ENCODE peak calls at places on chromosomes 11 and 22, in nine cellular contexts. P is CD8-positive, alpha-beta T cell; D is uterus; S is brain microvascular endothelial cell; Q is bronchial epithelial cell; V is naive thymus-derived CD4-positive, alpha-beta T cell; J is PC-3; K is HCT116; X is tibial artery. H is an unnamed sample.
A peak's percentile ranks its signal among the peaks of the same experiment; 100 is the strongest.

GRCh38 chr11:3231851-3232744 is at the start of gene MRGPRE:
- DNase-seq in P (no peak), S (no peak), V (no peak), D (peak; percentile 54), X (peak; percentile 73), K (no peak), Q (no peak), J (no peak), H (no peak)

GRCh38 chr11:67528376-67528775 is 5.1 kb upstream of the CABP2 start:
- DNase-seq in Q (no peak), K (no peak), X (no peak), S (no peak), J (no peak), D (no peak), P (no peak), V (no peak), H (no peak)

GRCh38 chr11:94925422-94926270 is 47.7 kb downstream of the CWC15 start:
- DNase-seq in S (no peak), D (no peak), P (no peak), X (no peak), K (no peak), V (no peak), J (no peak), Q (no peak), H (no peak)

GRCh38 chr11:32448232-32448631 is 12.9 kb upstream of the WT1 start:
- DNase-seq in S (no peak), K (peak; percentile 43), J (peak; percentile 74), P (no peak), Q (peak; percentile 18), D (no peak), X (no peak), V (no peak), H (no peak)

GRCh38 chr11:111301004-111301839 is 2.9 kb downstream of the POU2AF3 start:
- DNase-seq in D (no peak), K (no peak), X (no peak), S (no peak), J (no peak), P (no peak), Q (no peak), V (no peak), H (no peak)

GRCh38 chr11:27816200-27816599 is 115.9 kb upstream of the BDNF start:
- DNase-seq in K (no peak), P (no peak), D (no peak), X (no peak), S (no peak), V (no peak), Q (no peak), J (no peak), H (no peak)

GRCh38 chr11:125701858-125702621 is 21.4 kb upstream of the ACRV1 start:
- DNase-seq in S (no peak), K (no peak), J (no peak), X (no peak), Q (no peak), P (no peak), D (no peak), V (no peak), H (no peak)

GRCh38 chr11:67630230-67630942 is 649 bp upstream of the NUDT8 start:
- DNase-seq in S (peak; percentile 96), V (peak; percentile 89), K (peak; percentile 93), P (peak; percentile 93), X (peak; percentile 99), Q (peak; percentile 86), J (peak; percentile 98), D (peak; percentile 98), H (peak; percentile 97)

GRCh38 chr11:117907276-117908110 is 21.7 kb downstream of the TMPRSS13 start:
- DNase-seq in P (peak; percentile 45), K (peak; percentile 94), S (peak; percentile 95), Q (peak; percentile 96), D (peak; percentile 97), V (no peak), X (peak; percentile 77), J (peak; percentile 89), H (peak; percentile 86)
- H3K4me3 ChIP-seq in P (no peak overlapping the region), K (peak overlapping the region; percentile 52), S (peak overlapping the region; percentile 20), Q (no peak overlapping the region), D (no peak overlapping the region), V (no peak overlapping the region), X (no peak overlapping the region), J (no peak overlapping the region), H (peak overlapping the region; percentile 18)

GRCh38 chr22:37417737-37418348 is 9.4 kb downstream of the ELFN2 start:
- DNase-seq in S (no peak), X (no peak), V (no peak), P (no peak), D (no peak), Q (no peak), J (no peak), K (no peak), H (no peak)

GRCh38 chr22:37419916-37420655 is 7.2 kb downstream of the ELFN2 start:
- DNase-seq in P (peak; percentile 20), Q (peak; percentile 32), X (no peak), S (no peak), K (no peak), V (no peak), D (no peak), J (peak; percentile 53), H (peak; percentile 14)

GRCh38 chr22:37420656-37421467 is 6.4 kb downstream of the ELFN2 start:
- DNase-seq in P (no peak), Q (peak; percentile 54), D (no peak), X (no peak), V (no peak), S (no peak), J (no peak), K (no peak), H (no peak)

GRCh38 chr22:37418627-37419369 is 8.5 kb downstream of the ELFN2 start:
- DNase-seq in J (no peak), P (no peak), K (no peak), D (no peak), Q (peak; percentile 41), V (no peak), S (no peak), X (no peak), H (no peak)

GRCh38 chr22:37419370-37419915 is 7.8 kb downstream of the ELFN2 start:
- DNase-seq in X (no peak), P (no peak), V (no peak), Q (no peak), K (no peak), J (no peak), D (no peak), S (no peak), H (no peak)
- H3K27me3 ChIP-seq in X (no peaks in the 10 kb centered on the region), P (peaks cover 3% of the 10 kb centered on the region), V (peaks cover 3% of the 10 kb centered on the region), Q (no peaks in the 10 kb centered on the region), K (no peaks in the 10 kb centered on the region), J (no peaks in the 10 kb centered on the region), D (no peaks in the 10 kb centered on the region), S (peaks cover 3% of the 10 kb centered on the region), H (peaks cover 13% of the 10 kb centered on the region)

DNA sequence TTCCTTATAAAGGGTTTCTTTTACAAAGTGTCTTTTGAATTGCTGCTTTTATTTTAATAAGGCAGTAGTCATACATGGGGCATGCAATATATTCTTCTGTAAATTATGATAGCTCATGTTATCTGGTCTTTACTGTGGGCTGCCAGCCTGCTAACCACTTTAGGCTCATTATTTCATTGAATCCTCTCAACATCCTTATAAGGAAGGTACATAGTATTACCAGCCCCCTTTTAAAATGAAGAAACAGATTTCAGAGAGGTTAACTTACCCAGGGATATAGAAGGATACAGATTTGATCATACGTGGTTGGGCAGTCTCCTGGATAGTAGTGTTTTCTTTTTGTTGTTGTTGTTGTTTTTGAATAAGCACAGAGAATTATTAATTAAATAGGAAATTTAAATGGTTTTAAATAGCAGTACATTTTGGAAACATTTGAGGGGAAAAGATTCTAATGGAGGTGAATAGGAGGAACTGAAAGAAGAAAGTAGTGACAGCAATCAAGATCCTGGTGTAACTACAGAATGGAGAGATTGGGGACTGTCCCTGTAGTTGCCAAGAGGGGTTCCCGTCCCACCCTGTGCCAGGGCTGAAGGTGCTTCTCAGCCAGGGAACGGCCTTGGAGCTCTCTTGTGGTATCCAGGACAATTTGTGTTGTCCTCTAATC is 21.0 kb downstream of the SPECC1L start:
- DNase-seq in V (no peak), K (no peak), D (no peak), S (no peak), X (no peak), P (no peak), J (no peak), Q (no peak), H (no peak)
- H3K36me3 ChIP-seq in V (no peaks in the 10 kb centered on the region), K (no peaks in the 10 kb centered on the region), D (no peaks in the 10 kb centered on the region), S (no peaks in the 10 kb centered on the region), X (no peaks in the 10 kb centered on the region), P (no peaks in the 10 kb centered on the region), J (no peaks in the 10 kb centered on the region), Q (no peaks in the 10 kb centered on the region), H (peaks cover 11% of the 10 kb centered on the region)

DNA sequence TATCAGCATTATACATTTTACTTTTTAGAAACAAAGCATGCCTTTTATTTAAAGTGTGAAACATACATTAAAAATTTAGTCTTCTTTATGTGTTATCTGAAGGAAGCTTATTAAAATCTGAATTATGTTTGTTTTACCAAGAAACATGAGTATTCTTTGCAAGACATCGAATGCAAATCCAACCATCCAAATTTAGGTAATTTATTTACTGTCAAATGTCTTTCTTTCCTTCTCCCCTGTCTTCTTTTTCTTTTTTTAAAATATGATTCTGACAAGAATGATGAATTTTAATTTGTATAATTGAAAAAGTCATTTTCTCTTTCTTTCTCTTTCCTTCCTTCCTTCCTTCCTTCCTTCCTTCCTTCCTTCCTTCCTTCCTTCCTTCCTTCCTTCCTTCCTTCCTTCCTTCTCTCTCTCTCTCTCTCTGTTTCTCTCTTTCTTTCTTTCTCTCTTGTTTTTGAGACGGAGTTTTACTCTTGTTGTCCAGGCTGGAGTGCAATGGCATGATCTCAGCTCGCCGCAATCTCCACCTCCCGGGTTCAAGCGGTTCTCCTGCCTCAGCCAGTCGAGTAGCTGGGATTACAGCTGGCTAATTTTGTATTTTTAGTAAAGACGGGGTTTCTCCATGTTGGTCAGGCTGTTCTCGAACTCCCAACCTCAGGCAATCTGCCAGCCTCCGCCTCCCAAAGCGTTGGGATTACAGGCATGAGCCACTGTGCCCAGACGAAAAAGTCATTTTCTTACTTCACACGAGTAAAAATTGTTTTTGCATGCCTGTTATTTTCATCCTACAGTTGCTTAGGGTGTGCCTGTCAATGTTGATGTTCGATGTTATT is 157.5 kb downstream of the TMEM135 start:
- DNase-seq in J (no peak), P (no peak), S (no peak), K (no peak), V (no peak), X (no peak), D (no peak), Q (no peak), H (no peak)
- H3K4me3 ChIP-seq in J (no peak overlapping the region), P (no peak overlapping the region), S (no peak overlapping the region), K (no peak overlapping the region), V (no peak overlapping the region), X (no peak overlapping the region), D (no peak overlapping the region), Q (no peak overlapping the region), H (no peak overlapping the region)

GRCh38 chr11:60821827-60822599 is 19.9 kb upstream of the CCDC86 start:
- DNase-seq in V (peak; percentile 7), D (no peak), K (no peak), S (no peak), P (no peak), X (no peak), Q (no peak), J (no peak), H (no peak)
- H3K27me3 ChIP-seq in V (no peaks in the 10 kb centered on the region), D (no peaks in the 10 kb centered on the region), K (no peaks in the 10 kb centered on the region), S (no peaks in the 10 kb centered on the region), P (no peaks in the 10 kb centered on the region), X (no peaks in the 10 kb centered on the region), Q (no peaks in the 10 kb centered on the region), J (no peaks in the 10 kb centered on the region), H (no peaks in the 10 kb centered on the region)

H was measured in MG63.